ENCODE peak calls at places on chromosome 3, in four cellular contexts. Z, E, I and Y are unnamed samples.

GRCh38 chr3:48422272-48422671 is 7.6 kb downstream of the PLXNB1 start:
- DNase-seq in E (no peak), Z (no peak), I (no peak), Y (no peak)

GRCh38 chr3:49134471-49135265 is 1.8 kb upstream of the LAMB2 start:
- DNase-seq in I (no peak), E (no peak), Z (no peak), Y (no peak)

GRCh38 chr3:23804441-23805227 is 1.1 kb upstream of the UBE2E1 start:
- DNase-seq in I (no peak), Z (no peak), E (no peak), Y (no peak)

GRCh38 chr3:190345027-190345821 is 23.0 kb upstream of the CLDN1 start:
- DNase-seq in I (peak), Z (no peak), E (no peak), Y (no peak)

GRCh38 chr3:152069871-152070270 is 196.4 kb downstream of the SUCNR1 start:
- DNase-seq in I (no peak), E (no peak), Z (no peak), Y (no peak)

GRCh38 chr3:107813066-107813465 is 277.8 kb downstream of the CD47 start:
- DNase-seq in E (no peak), I (no peak), Z (no peak), Y (no peak)

GRCh38 chr3:108662141-108662738 is 72.7 kb downstream of the DZIP3 start:
- DNase-seq in Z (no peak), I (no peak), E (peak), Y (no peak)

GRCh38 chr3:112348945-112349344 is 16.0 kb downstream of the CD200 start:
- DNase-seq in Z (no peak), E (no peak), I (no peak), Y (no peak)

GRCh38 chr3:119924111-119925094 is 142.5 kb downstream of the NR1I2 start:
- DNase-seq in Z (no peak), E (no peak), I (no peak), Y (no peak)

GRCh38 chr3:168485897-168486296 is 390.2 kb upstream of the GOLIM4 start:
- DNase-seq in E (no peak), I (no peak), Z (no peak), Y (no peak)

GRCh38 chr3:31878231-31878838 is 102.7 kb downstream of the OSBPL10 start:
- DNase-seq in I (no peak), Z (no peak), E (no peak), Y (no peak)

GRCh38 chr3:101561630-101562328 is at the start of gene TRMT10C:
- DNase-seq in I (peak), E (peak), Z (peak), Y (peak)

GRCh38 chr3:145942052-145942451 is 218.9 kb downstream of the PLOD2 start:
- DNase-seq in E (no peak), Z (no peak), I (no peak), Y (no peak)

GRCh38 chr3:110815008-110815583 is 256.5 kb upstream of the NECTIN3 start:
- DNase-seq in I (no peak), Z (no peak), E (no peak), Y (no peak)

GRCh38 chr3:108322352-108322751 is 26.0 kb downstream of the HHLA2 start:
- DNase-seq in I (no peak), E (peak), Z (no peak), Y (no peak)

GRCh38 chr3:27483117-27484001 is 825 bp downstream of the SLC4A7 start:
- DNase-seq in Z (peak), I (peak), E (peak), Y (peak)

GRCh38 chr3:25589104-25589782 is 75.5 kb downstream of the TOP2B start:
- DNase-seq in E (no peak), Z (no peak), I (no peak), Y (no peak)

GRCh38 chr3:113005622-113006021 is 14.8 kb downstream of the GTPBP8 start:
- DNase-seq in Z (no peak), I (no peak), E (no peak), Y (no peak)

GRCh38 chr3:10502185-10502880 is 3.1 kb downstream of the ATP2B2 start:
- DNase-seq in I (no peak), Z (no peak), E (no peak), Y (no peak)

GRCh38 chr3:154952538-154952937 is 127.6 kb upstream of the MME start:
- DNase-seq in E (no peak), Z (no peak), I (no peak), Y (no peak)

GRCh38 chr3:160154033-160154432 is 71.2 kb upstream of the C3orf80 start:
- DNase-seq in Z (no peak), I (no peak), E (no peak), Y (no peak)

GRCh38 chr3:38421679-38422336 is 31.9 kb upstream of the ACVR2B start:
- DNase-seq in E (no peak), Z (no peak), I (no peak), Y (no peak)

GRCh38 chr3:106452096-106452495 is 583.3 kb upstream of the CBLB start:
- DNase-seq in E (no peak), Z (no peak), I (no peak), Y (no peak)

GRCh38 chr3:101042996-101043686 is 49.9 kb upstream of the ABI3BP start:
- DNase-seq in I (no peak), Z (no peak), E (no peak), Y (no peak)

GRCh38 chr3:74756586-74756985 is 142.1 kb upstream of the CNTN3 start:
- DNase-seq in I (no peak), Z (no peak), E (no peak), Y (no peak)

GRCh38 chr3:38645076-38645475 is 4.4 kb downstream of the SCN5A start:
- DNase-seq in E (no peak), I (no peak), Z (peak), Y (peak)

GRCh38 chr3:132210476-132211346 is 106.5 kb upstream of the ACP3 start:
- DNase-seq in I (peak), Z (no peak), E (peak), Y (no peak)

GRCh38 chr3:21718943-21719591 is 31.9 kb downstream of the ZNF385D start:
- DNase-seq in I (no peak), E (no peak), Z (no peak), Y (no peak)

GRCh38 chr3:156620260-156620659 is 54.1 kb upstream of the TIPARP start:
- DNase-seq in Z (no peak), I (peak), E (no peak), Y (no peak)

GRCh38 chr3:43609406-43609805 is 12.4 kb downstream of the ANO10 start:
- DNase-seq in I (no peak), E (no peak), Z (no peak), Y (no peak)

GRCh38 chr3:172307143-172307560 is 141.1 kb downstream of the GHSR start:
- DNase-seq in Z (no peak), I (no peak), E (no peak), Y (no peak)

GRCh38 chr3:184359610-184360009 is 1.8 kb downstream of the CLCN2 start:
- DNase-seq in Z (no peak), I (no peak), E (no peak), Y (no peak)

GRCh38 chr3:16982439-16982838 is 97.7 kb downstream of the PLCL2 start:
- DNase-seq in I (no peak), E (no peak), Z (no peak), Y (no peak)

GRCh38 chr3:55860040-55860439 is 372.9 kb upstream of the WNT5A start:
- DNase-seq in Z (no peak), I (no peak), E (no peak), Y (no peak)

GRCh38 chr3:34180532-34180931 is 382.1 kb downstream of the PDCD6IP start:
- DNase-seq in E (no peak), Z (no peak), I (no peak), Y (no peak)

GRCh38 chr3:56976666-56977560 is 83.6 kb upstream of the SPATA12 start:
- DNase-seq in I (no peak), Z (peak), E (no peak), Y (no peak)

GRCh38 chr3:19013879-19014278 is 134.4 kb upstream of the KCNH8 start:
- DNase-seq in I (no peak), Z (no peak), E (no peak), Y (no peak)

GRCh38 chr3:129521702-129522101 is 6.7 kb upstream of the RHO start:
- DNase-seq in E (no peak), I (no peak), Z (no peak), Y (no peak)

GRCh38 chr3:33115024-33115768 is 1.4 kb downstream of the CRTAP start:
- DNase-seq in E (no peak), I (peak), Z (peak), Y (no peak)

DNA sequence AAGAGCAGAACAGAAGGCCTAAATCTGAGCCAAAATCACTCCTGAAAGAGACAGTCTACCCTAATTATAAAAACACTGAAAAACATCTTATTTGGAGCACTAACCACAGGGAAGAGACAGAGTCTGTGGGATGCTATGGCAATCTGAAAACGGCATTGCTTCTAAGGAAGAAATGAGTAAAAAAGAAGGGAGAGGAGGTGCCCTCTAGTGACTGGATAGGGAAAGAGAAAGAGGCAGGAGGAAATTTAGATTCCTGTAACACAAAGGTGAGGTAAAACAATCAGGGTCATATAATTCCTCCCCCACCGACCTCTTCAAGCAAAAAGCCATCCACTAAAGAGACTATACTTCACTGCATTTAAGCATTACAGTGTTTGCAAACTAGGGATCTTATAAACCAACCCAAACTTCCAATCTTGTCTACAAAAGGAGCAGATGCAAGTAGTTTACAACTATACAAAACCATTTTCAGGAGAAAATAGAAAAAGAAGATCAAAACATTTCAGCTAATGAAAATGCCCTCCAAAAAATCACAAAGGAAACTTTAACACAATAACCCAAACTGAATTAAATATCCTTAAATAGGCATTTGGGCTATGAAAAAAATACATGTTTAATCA is 32.6 kb downstream of the HACD2 start:
- DNase-seq in Z (no peak), E (no peak), I (no peak), Y (no peak)
- TF ChIP-seq CTCF in Z (no peak), E (peak), I (no peak), Y (peak)

GRCh38 chr3:179373938-179374337 is 26.4 kb downstream of the MFN1 start:
- DNase-seq in Z (no peak), E (no peak), I (no peak), Y (no peak)
- TF ChIP-seq CTCF in Z (no peak), E (peak), I (no peak), Y (no peak)

DNA sequence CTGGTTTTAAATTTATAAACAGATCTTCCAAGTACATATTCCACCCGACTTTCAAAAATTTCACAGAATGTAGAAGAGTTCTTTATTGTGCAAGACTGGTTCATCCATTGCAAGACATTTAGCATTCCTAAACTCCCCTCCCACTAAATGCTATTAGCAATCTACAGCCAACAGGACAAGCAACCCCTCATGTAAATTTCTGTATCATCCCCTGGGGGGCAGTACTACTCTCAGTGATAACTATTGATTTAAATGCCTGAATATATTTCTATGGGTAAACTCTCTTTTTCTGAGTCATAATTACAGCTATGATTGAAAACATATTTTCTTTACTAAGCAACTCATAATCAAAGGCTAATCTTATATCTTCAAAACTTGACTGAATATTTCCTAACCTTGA is 10.7 kb upstream of the SLC15A2 start:
- DNase-seq in Z (no peak), I (no peak), E (no peak), Y (no peak)
- TF ChIP-seq CTCF in Z (no peak), I (peak), E (peak), Y (peak)

DNA sequence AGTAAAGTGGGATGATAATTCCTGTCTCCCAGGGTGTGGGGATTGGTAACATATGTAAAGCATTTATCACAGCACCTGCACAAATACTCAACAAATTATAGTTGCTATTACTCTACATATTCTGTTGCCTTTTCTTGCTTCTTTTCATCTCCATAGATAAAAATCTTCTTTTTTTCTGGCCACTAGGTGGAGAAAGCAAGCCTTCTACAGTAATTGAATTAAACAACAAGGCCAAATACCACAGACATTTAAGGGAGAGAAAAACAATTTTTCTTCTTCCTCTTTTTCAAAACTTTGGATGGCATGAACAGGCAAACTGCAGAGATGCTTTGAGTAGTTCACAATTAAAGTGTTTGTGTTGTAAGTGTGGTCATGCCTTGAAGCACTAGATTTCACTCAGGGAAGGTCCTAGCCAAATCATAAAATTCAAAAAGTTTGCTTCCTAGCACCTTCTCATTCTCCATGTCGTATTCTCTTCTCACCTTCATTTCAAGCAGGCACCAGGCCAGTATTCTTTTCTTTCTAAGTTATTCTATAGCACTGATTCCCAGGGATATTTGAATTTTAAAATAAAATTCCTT is 493.4 kb upstream of the TGFBR2 start:
- DNase-seq in E (no peak), Z (no peak), I (no peak), Y (no peak)
- TF ChIP-seq CTCF in E (peak), Z (peak), I (peak), Y (peak)

GRCh38 chr3:70748593-70748992 is 436.2 kb upstream of the MDFIC2 start:
- DNase-seq in E (no peak), Z (no peak), I (no peak), Y (no peak)

GRCh38 chr3:70753572-70753971 is 441.1 kb upstream of the MDFIC2 start:
- DNase-seq in Z (no peak), E (no peak), I (no peak), Y (no peak)

GRCh38 chr3:70747847-70748246 is 435.4 kb upstream of the MDFIC2 start:
- DNase-seq in I (no peak), Z (no peak), E (no peak), Y (no peak)

GRCh38 chr3:70744536-70744935 is 432.1 kb upstream of the MDFIC2 start:
- DNase-seq in Z (no peak), I (no peak), E (no peak), Y (no peak)

DNA sequence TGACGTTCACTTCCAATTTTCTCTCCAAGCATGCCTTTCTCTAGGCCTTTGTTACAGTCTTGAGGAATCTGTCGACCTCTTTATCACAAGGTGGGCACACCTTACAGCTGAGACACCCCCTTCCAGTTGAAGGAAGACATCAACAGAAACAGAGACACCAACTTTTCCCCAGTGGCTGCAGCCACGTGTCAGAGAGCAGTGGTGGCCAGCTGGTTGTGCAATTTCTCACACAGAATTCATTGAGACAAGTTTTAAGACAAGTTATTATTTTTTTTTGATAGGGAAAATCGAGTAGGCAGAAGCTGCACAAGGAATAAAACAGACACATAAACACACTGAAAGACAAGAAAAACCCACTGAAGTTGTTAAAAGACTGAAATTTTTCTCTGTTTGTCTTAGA is 436.7 kb upstream of the MDFIC2 start:
- DNase-seq in I (no peak), E (no peak), Z (no peak), Y (no peak)
- TF ChIP-seq CTCF in I (no peak), E (no peak), Z (no peak), Y (no peak)

GRCh38 chr3:12901631-12902045 is 60.3 kb upstream of the RPL32 start:
- DNase-seq in Z (no peak), E (no peak), I (no peak), Y (no peak)
- TF ChIP-seq CTCF in Z (no peak), E (no peak), I (no peak), Y (no peak)

DNA sequence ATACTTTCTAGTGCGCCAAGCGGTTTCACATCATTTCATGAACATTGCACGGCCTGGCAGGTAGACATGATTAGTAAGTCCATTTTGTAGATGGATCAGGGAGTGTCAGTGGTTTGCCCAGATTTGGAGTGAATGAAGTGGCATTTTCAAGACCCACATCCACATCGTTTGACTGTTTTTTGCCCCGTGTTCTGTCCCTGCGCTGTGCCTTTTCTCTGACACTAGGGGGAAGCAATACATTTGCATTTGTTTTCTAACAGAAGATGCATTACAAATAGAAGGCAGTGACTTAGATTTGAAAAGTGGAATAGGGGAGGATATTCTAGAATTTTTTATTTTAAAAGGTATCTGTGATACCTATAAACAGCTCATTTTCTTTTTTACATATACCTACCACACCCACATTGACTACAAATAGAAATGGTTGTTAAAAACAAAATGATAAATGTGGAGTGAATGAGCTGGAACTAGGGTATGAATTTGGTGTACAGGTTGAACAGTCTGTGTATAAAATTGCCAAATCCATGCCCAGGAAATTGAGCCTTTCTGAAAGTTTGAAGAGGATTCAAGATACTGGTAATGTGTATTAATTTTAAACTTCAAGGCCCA is 98.0 kb downstream of the USP13 start:
- DNase-seq in E (peak), Z (no peak), I (no peak), Y (no peak)
- TF ChIP-seq CTCF in E (peak), Z (no peak), I (peak), Y (peak)